ENCODE peak calls at places on chromosomes 13 and 19, in four cellular contexts. Y is HepG2, U is H1, D is K562. I is an unnamed sample.

GRCh38 chr13:77860621-77861020 is 58.0 kb downstream of the EDNRB start:
- DNase-seq in Y (no peak), U (no peak), D (no peak), I (no peak)

GRCh38 chr19:4229179-4229931 is at the start of gene EBI3:
- DNase-seq in Y (no peak), U (no peak), D (peak; percentile 71), I (peak; percentile 88)

GRCh38 chr13:91647361-91647970 is 249.0 kb downstream of the GPC5 start:
- DNase-seq in Y (peak; percentile 26), U (peak; percentile 85), D (peak; percentile 77), I (no peak)

GRCh38 chr19:403221-404036 is 5.5 kb downstream of the C2CD4C start:
- DNase-seq in Y (no peak), U (peak; percentile 45), D (no peak), I (no peak)

GRCh38 chr19:4181053-4181508 is 1.3 kb downstream of the SIRT6 start:
- DNase-seq in Y (no peak), U (no peak), D (peak; percentile 85), I (no peak)

GRCh38 chr19:43464089-43464775 is 1.2 kb downstream of the LYPD3 start:
- DNase-seq in Y (no peak), U (peak; percentile 88), D (peak; percentile 73), I (no peak)

GRCh38 chr13:32537580-32538233 is 888 bp downstream of the N4BP2L2 start:
- DNase-seq in Y (no peak), U (peak; percentile 53), D (peak; percentile 51), I (no peak)

GRCh38 chr19:5665781-5666513 is 14.4 kb downstream of the MICOS13 start:
- DNase-seq in Y (peak; percentile 69), U (no peak), D (no peak), I (peak; percentile 20)

GRCh38 chr13:76632388-76633044 is 253.7 kb downstream of the KCTD12 start:
- DNase-seq in Y (no peak), U (no peak), D (no peak), I (no peak)

GRCh38 chr13:96810104-96810503 is 184.2 kb downstream of the OXGR1 start:
- DNase-seq in Y (no peak), U (no peak), D (no peak), I (no peak)

GRCh38 chr13:95921485-95921884 is 131.7 kb downstream of the UGGT2 start:
- DNase-seq in Y (no peak), U (no peak), D (no peak), I (no peak)

GRCh38 chr13:113916330-113916815 is 52.5 kb upstream of the GAS6 start:
- DNase-seq in Y (no peak), U (no peak), D (no peak), I (no peak)

GRCh38 chr13:48551329-48551728 is 18.4 kb upstream of the RCBTB2 start:
- DNase-seq in Y (no peak), U (no peak), D (no peak), I (no peak)

GRCh38 chr13:79108914-79109643 is 297.0 kb downstream of the RBM26 start:
- DNase-seq in Y (no peak), U (no peak), D (no peak), I (peak; percentile 16)

GRCh38 chr13:19864018-19864338 is 529 bp upstream of the ZMYM5 start:
- DNase-seq in Y (no peak), U (no peak), D (peak; percentile 77), I (no peak)

GRCh38 chr13:78298657-78299056 is 304.7 kb downstream of the POU4F1 start:
- DNase-seq in Y (no peak), U (no peak), D (no peak), I (no peak)

GRCh38 chr19:38437917-38438316 is 4.4 kb downstream of the RYR1 start:
- DNase-seq in Y (no peak), U (no peak), D (no peak), I (no peak)

GRCh38 chr19:7953060-7953459 is 9.6 kb upstream of the TIMM44 start:
- DNase-seq in Y (no peak), U (no peak), D (no peak), I (no peak)

GRCh38 chr13:36067619-36068456 is 63.3 kb downstream of the DCLK1 start:
- DNase-seq in Y (no peak), U (no peak), D (no peak), I (no peak)

GRCh38 chr19:23509686-23510450 is 114.6 kb upstream of the ZNF91 start:
- DNase-seq in Y (no peak), U (no peak), D (no peak), I (no peak)

GRCh38 chr13:106986033-106986484 is 418.1 kb upstream of the ARGLU1 start:
- DNase-seq in Y (no peak), U (no peak), D (no peak), I (no peak)

GRCh38 chr13:20400774-20401173 is 124.9 kb downstream of the CRYL1 start:
- DNase-seq in Y (no peak), U (no peak), D (no peak), I (no peak)

GRCh38 chr13:30796132-30796832 is 60.9 kb downstream of the ALOX5AP start:
- DNase-seq in Y (no peak), U (no peak), D (no peak), I (peak; percentile 45)

GRCh38 chr13:114285166-114285808 is 3.9 kb downstream of the UPF3A start:
- DNase-seq in Y (no peak), U (no peak), D (no peak), I (no peak)

GRCh38 chr19:49691243-49692101 is 556 bp downstream of the CPT1C start:
- DNase-seq in Y (no peak), U (peak; percentile 84), D (no peak), I (no peak)

GRCh38 chr19:21130097-21130775 is 11.6 kb upstream of the ZNF431 start:
- DNase-seq in Y (no peak), U (no peak), D (no peak), I (no peak)

GRCh38 chr13:77833331-77833863 is 85.2 kb downstream of the EDNRB start:
- DNase-seq in Y (no peak), U (no peak), D (no peak), I (no peak)

GRCh38 chr13:106762711-106763110 is 194.8 kb upstream of the ARGLU1 start:
- DNase-seq in Y (no peak), U (no peak), D (no peak), I (no peak)

DNA sequence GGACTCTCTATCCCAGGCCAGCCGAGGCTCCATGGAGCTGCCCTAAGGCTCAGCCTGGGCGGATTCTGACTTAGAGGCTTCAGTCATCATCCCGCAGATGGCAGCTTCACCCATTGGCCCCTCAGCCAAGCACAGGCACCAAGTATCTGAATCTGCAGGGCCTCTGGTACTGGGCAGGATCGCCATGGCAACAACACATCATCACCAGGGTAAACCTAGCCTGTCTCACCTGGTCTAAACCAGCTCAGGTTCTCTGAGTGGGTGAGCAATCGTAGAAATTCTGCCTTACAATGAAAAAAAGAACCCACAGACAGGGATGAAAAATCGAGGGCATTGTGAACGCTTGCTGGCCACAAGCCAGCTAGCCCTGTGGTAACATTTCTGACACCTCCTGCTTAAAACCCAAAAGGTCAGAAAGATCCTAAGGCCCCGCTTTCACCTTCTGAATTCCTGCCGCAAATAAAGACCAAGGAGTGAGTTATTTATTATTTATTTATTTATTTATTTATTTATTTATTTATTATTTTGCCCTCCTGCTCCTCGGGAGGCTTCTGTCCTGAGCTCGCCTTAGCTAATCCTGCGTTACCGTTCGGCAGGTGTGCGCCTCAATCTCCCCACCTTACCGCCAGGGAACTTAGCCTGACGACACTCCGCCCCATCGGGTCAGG is 12.0 kb upstream of the CEACAM21 start:
- DNase-seq in Y (no peak), U (no peak), D (no peak), I (no peak)
- TF ChIP-seq HDAC6 in Y (no peak), U (no peak), D (no peak), I (no peak)

GRCh38 chr19:45009625-45010255 is 8.5 kb downstream of the RELB start:
- DNase-seq in Y (no peak), U (no peak), D (no peak), I (no peak)

GRCh38 chr19:45005787-45006186 is 4.5 kb downstream of the RELB start:
- DNase-seq in Y (no peak), U (no peak), D (no peak), I (no peak)

GRCh38 chr19:45011959-45012358 is 10.7 kb downstream of the RELB start:
- DNase-seq in Y (no peak), U (no peak), D (no peak), I (no peak)

GRCh38 chr19:45010306-45010705 is 9.0 kb downstream of the RELB start:
- DNase-seq in Y (no peak), U (no peak), D (peak; percentile 74), I (no peak)

DNA sequence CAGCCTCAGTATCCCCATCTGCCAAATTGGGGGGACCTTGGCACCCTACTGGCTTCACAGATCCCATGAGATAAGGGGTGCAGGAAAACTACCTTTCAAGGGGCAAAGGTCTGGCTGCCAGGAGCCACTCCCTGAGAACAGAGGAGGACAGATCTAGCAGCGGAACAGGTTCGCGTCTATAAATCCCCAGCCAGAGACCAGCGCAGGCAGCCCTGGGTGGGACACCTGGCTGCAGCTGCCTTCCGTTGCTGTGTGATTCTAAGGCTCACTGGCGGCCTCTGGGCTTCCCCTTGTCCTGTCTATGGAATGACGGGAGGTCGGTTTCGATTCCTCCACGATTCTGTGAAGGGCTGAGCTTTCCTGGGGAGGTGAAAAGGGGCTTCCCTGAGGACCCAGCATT is 7.3 kb downstream of the RELB start:
- DNase-seq in Y (no peak), U (no peak), D (peak; percentile 16), I (no peak)
- H3K9ac ChIP-seq in Y (no peak overlapping the region), U (no peak overlapping the region), D (no peak overlapping the region), I (no peak overlapping the region)

DNA sequence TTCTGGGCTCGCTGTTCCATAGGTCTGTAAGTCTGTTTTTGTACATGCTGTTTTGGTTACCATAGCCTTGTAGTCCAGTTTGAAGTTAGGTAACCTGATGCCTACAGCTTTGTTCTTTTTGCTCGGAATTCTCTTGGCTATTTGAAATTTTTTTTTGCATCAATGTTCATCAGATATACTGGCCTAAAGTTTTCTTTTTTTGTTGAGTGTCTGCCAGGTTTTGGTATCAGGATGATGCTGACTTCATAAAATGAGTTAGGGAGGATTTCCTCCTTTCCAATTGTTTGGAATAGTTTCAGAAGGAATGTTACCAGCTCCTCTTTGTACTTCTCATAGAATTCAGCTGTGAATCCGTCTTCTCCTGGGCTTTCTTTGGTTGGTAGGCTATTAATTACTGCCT is 397.8 kb upstream of the HTR2A start:
- DNase-seq in Y (no peak), U (no peak), D (no peak), I (no peak)
- TF ChIP-seq HDAC6 in Y (no peak), U (no peak), D (no peak), I (no peak)

DNA sequence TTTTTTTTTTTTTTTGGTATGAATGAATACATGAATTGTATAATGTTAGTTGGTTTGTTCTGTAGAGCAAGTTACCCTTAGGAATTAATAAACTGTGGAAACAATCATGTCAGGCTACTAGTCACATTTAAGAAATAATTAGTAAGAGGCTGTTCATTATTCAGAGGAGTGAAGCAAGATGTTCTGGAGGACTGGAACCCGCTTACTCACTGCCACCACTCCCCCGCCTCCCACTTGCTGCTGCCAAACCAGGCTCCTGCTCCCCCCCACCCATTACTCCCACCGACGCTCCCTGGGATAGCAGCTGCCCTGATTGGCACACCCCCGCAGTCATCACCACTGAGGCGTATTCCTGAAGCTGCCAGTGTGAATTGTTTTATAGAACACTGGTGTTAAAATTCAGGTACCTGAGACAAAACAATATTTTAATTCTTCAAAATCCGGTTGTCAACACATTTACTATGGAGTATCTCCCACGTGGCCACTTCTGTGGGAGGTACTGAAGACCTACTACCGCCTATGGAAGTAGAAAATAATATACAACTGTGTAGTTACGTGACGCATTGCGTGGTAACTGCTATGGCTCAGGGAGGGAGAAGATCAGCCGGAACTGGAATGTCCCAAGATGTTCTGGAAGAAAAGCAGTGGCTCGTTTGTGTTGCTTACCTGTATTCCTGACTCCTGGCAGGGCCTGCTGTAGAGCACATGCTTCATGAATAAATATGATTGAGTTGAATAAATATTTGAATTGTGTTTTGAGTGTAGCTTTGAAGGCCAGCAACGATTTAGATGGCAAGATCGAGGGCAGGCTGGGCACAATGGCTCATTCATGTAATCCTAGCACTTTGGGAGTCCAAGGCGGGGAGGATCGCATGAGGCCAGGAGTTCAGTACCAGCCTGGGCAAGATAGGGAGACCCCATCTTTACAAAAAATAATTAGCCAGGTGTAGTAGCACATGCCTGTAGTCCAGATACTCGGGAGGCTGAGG is 1.7 kb downstream of the DPY19L3 start:
- DNase-seq in Y (peak; percentile 16), U (no peak), D (peak; percentile 75), I (no peak)
- H3K9ac ChIP-seq in Y (peak overlapping the region; percentile 98), U (no peak overlapping the region), D (peak overlapping the region; percentile 43), I (no peak overlapping the region)

I was measured in GM12878.